ENCODE peak calls at places on chromosomes 16 and 17, in eight cellular contexts. U, M, G, R, I, L, W and N are unnamed samples.
A peak's percentile ranks its signal among the peaks of the same experiment; 100 is the strongest.

GRCh38 chr17:80363518-80364090 is 51.4 kb upstream of the ENDOV start:
- DNase-seq in U (no peak), M (no peak), G (no peak), R (no peak), I (no peak), L (no peak), W (no peak), N (no peak)

GRCh38 chr17:76667786-76668453 is 24.4 kb upstream of the ST6GALNAC1 start:
- DNase-seq in U (no peak), M (no peak), G (no peak), R (no peak), I (no peak), L (no peak), W (no peak), N (no peak)

GRCh38 chr17:56995776-56996175 is 17.8 kb downstream of the SCPEP1 start:
- DNase-seq in U (no peak), M (no peak), G (no peak), R (no peak), I (no peak), L (no peak), W (no peak), N (no peak)

GRCh38 chr16:3317315-3317999 is 12.2 kb downstream of the ZNF75A start:
- DNase-seq in U (no peak), M (no peak), G (no peak), R (no peak), I (no peak), L (no peak), W (no peak), N (no peak)

GRCh38 chr17:77188084-77189066 is 47.6 kb downstream of the SEC14L1 start:
- DNase-seq in U (no peak), M (no peak), G (no peak), R (no peak), I (no peak), L (no peak), W (no peak), N (no peak)

GRCh38 chr17:28467456-28468025 is 5.9 kb upstream of the SLC13A2 start:
- DNase-seq in U (no peak), M (peak; percentile 51), G (no peak), R (no peak), I (no peak), L (peak; percentile 51), W (no peak), N (peak; percentile 52)

GRCh38 chr17:28908640-28909098 is 5.8 kb upstream of the DHRS13 start:
- DNase-seq in U (peak; percentile 49), M (no peak), G (peak; percentile 70), R (no peak), I (no peak), L (peak; percentile 61), W (peak; percentile 33), N (peak; percentile 73)

GRCh38 chr17:63196772-63197335 is 230.8 kb downstream of the TANC2 start:
- DNase-seq in U (no peak), M (no peak), G (no peak), R (no peak), I (no peak), L (no peak), W (no peak), N (no peak)

GRCh38 chr16:57384248-57385070 is 12.2 kb downstream of the CX3CL1 start:
- DNase-seq in U (no peak), M (no peak), G (no peak), R (no peak), I (no peak), L (no peak), W (no peak), N (no peak)

GRCh38 chr16:65658339-65659275 is 536.7 kb upstream of the CDH11 start:
- DNase-seq in U (peak; percentile 43), M (peak; percentile 91), G (no peak), R (no peak), I (no peak), L (peak; percentile 91), W (peak; percentile 94), N (peak; percentile 59)

GRCh38 chr16:22161999-22162657 is at the start of gene SDR42E2:
- DNase-seq in U (no peak), M (no peak), G (no peak), R (peak; percentile 25), I (no peak), L (no peak), W (peak; percentile 69), N (no peak)

GRCh38 chr17:8563024-8563776 is 67.3 kb downstream of the MYH10 start:
- DNase-seq in U (no peak), M (no peak), G (no peak), R (no peak), I (no peak), L (no peak), W (no peak), N (no peak)

GRCh38 chr17:57954421-57955182 is 610 bp downstream of the CUEDC1 start:
- DNase-seq in U (peak; percentile 70), M (peak; percentile 85), G (peak; percentile 54), R (no peak), I (no peak), L (peak; percentile 63), W (peak; percentile 57), N (peak; percentile 65)

GRCh38 chr16:88922114-88922825 is 54.7 kb downstream of the CBFA2T3 start:
- DNase-seq in U (peak; percentile 66), M (peak; percentile 64), G (peak; percentile 75), R (no peak), I (no peak), L (no peak), W (peak; percentile 75), N (peak; percentile 27)

GRCh38 chr16:11128211-11129123 is 127.5 kb downstream of the SOCS1 start:
- DNase-seq in U (no peak), M (no peak), G (no peak), R (no peak), I (no peak), L (peak; percentile 41), W (no peak), N (peak; percentile 80)

GRCh38 chr17:16910341-16910740 is 61.6 kb downstream of the TNFRSF13B start:
- DNase-seq in U (no peak), M (no peak), G (no peak), R (no peak), I (no peak), L (no peak), W (no peak), N (no peak)